ENCODE peak calls at places on chromosomes 12 and 14, in nine cellular contexts. X is GM23338; D is CD8-positive, alpha-beta T cell; K is HCEC 1CT; J is HEK293T; T is effector memory CD8-positive, alpha-beta T cell; Z is left lung; L is EL; N is naive B cell. A is an unnamed sample.

GRCh38 chr14:35741345-35742031 is 67.6 kb downstream of the RALGAPA1 start:
- DNase-seq in X (no peak), D (no peak), K (no peak), J (no peak), T (no peak), Z (no peak), L (no peak), N (no peak), A (no peak)

GRCh38 chr14:105015242-105015641 is 5.6 kb downstream of the CDCA4 start:
- DNase-seq in X (no peak), D (no peak), K (no peak), J (no peak), T (no peak), Z (no peak), L (no peak), N (no peak), A (no peak)

GRCh38 chr12:124321040-124321481 is 26.2 kb downstream of the RFLNA start:
- DNase-seq in X (peak; percentile 78), D (peak; percentile 24), K (peak; percentile 19), J (peak; percentile 70), T (peak; percentile 62), Z (peak; percentile 70), L (peak; percentile 65), N (peak; percentile 11), A (peak; percentile 67)

GRCh38 chr12:3225796-3226180 is 148.6 kb downstream of the TSPAN9 start:
- DNase-seq in X (no peak), D (no peak), K (no peak), J (no peak), T (no peak), Z (no peak), L (peak; percentile 18), N (no peak), A (no peak)

GRCh38 chr14:68956728-68957127 is 22.4 kb downstream of the ACTN1 start:
- DNase-seq in X (no peak), D (no peak), K (no peak), J (no peak), T (no peak), Z (no peak), L (peak; percentile 48), N (no peak), A (no peak)

GRCh38 chr14:65686761-65687160 is 274.2 kb downstream of the FUT8 start:
- DNase-seq in X (peak; percentile 69), D (no peak), K (no peak), J (no peak), T (no peak), Z (no peak), L (no peak), N (no peak), A (no peak)

GRCh38 chr12:110687770-110688169 is 1.1 kb downstream of the HVCN1 start:
- DNase-seq in X (no peak), D (no peak), K (no peak), J (no peak), T (no peak), Z (no peak), L (no peak), N (no peak), A (no peak)

GRCh38 chr12:47403681-47404080 is 302.1 kb downstream of the RPAP3 start:
- DNase-seq in X (no peak), D (no peak), K (no peak), J (no peak), T (no peak), Z (no peak), L (no peak), N (no peak), A (no peak)

GRCh38 chr12:52323001-52323400 is 1.8 kb upstream of the KRT83 start:
- DNase-seq in X (no peak), D (no peak), K (no peak), J (no peak), T (no peak), Z (no peak), L (no peak), N (no peak), A (no peak)

GRCh38 chr12:108724054-108724889 is 7.0 kb downstream of the CORO1C start:
- DNase-seq in X (no peak), D (no peak), K (peak; percentile 86), J (no peak), T (no peak), Z (peak; percentile 52), L (peak; percentile 83), N (peak; percentile 15), A (no peak)

GRCh38 chr12:18990866-18991265 is 138.7 kb upstream of the PLEKHA5 start:
- DNase-seq in X (no peak), D (no peak), K (no peak), J (no peak), T (no peak), Z (no peak), L (no peak), N (no peak), A (no peak)

GRCh38 chr12:130977046-130977758 is 23.5 kb downstream of the ADGRD1 start:
- DNase-seq in X (peak; percentile 34), D (no peak), K (no peak), J (no peak), T (no peak), Z (no peak), L (no peak), N (no peak), A (no peak)

GRCh38 chr14:28756896-28757570 is 9.6 kb upstream of the FOXG1 start:
- DNase-seq in X (peak; percentile 81), D (no peak), K (peak; percentile 81), J (no peak), T (no peak), Z (no peak), L (peak; percentile 48), N (no peak), A (peak; percentile 75)

GRCh38 chr14:53108292-53108937 is 44.7 kb downstream of the DDHD1 start:
- DNase-seq in X (no peak), D (no peak), K (no peak), J (no peak), T (no peak), Z (no peak), L (no peak), N (no peak), A (no peak)

GRCh38 chr14:71488703-71489141 is 443.5 kb upstream of the RGS6 start:
- DNase-seq in X (no peak), D (no peak), K (no peak), J (no peak), T (no peak), Z (no peak), L (no peak), N (no peak), A (no peak)

GRCh38 chr12:99259040-99259934 is 388.3 kb upstream of the GARIN6 start:
- DNase-seq in X (peak; percentile 21), D (no peak), K (no peak), J (no peak), T (no peak), Z (no peak), L (no peak), N (no peak), A (peak; percentile 3)

GRCh38 chr12:66199141-66199540 is 10.1 kb downstream of the IRAK3 start:
- DNase-seq in X (no peak), D (no peak), K (no peak), J (no peak), T (no peak), Z (no peak), L (no peak), N (no peak), A (peak; percentile 17)

GRCh38 chr12:121461048-121461447 is 61.1 kb downstream of the RNF34 start:
- DNase-seq in X (no peak), D (no peak), K (no peak), J (no peak), T (no peak), Z (no peak), L (no peak), N (no peak), A (no peak)

GRCh38 chr14:36820111-36820709 is 158.6 kb downstream of the PAX9 start:
- DNase-seq in X (no peak), D (no peak), K (peak; percentile 22), J (peak; percentile 39), T (no peak), Z (no peak), L (no peak), N (no peak), A (no peak)

GRCh38 chr14:86604546-86604945 is 1074.6 kb downstream of the FLRT2 start:
- DNase-seq in X (no peak), D (no peak), K (no peak), J (no peak), T (no peak), Z (no peak), L (peak; percentile 36), N (no peak), A (no peak)

GRCh38 chr12:39813776-39814175 is 194.2 kb upstream of the ABCD2 start:
- DNase-seq in X (no peak), D (no peak), K (no peak), J (no peak), T (no peak), Z (no peak), L (no peak), N (no peak), A (no peak)

GRCh38 chr12:117874842-117875434 is 93.9 kb downstream of the KSR2 start:
- DNase-seq in X (peak; percentile 90), D (peak; percentile 37), K (peak; percentile 46), J (peak; percentile 76), T (peak; percentile 42), Z (peak; percentile 59), L (peak; percentile 59), N (peak; percentile 36), A (peak; percentile 86)

GRCh38 chr14:63624701-63625100 is 17.0 kb downstream of the WDR89 start:
- DNase-seq in X (no peak), D (no peak), K (no peak), J (no peak), T (no peak), Z (no peak), L (no peak), N (no peak), A (no peak)

GRCh38 chr14:92930737-92931602 is 8.0 kb downstream of the CHGA start:
- DNase-seq in X (no peak), D (no peak), K (no peak), J (no peak), T (no peak), Z (no peak), L (no peak), N (no peak), A (no peak)

GRCh38 chr14:104650057-104650980 is 39.1 kb upstream of the INF2 start:
- DNase-seq in X (peak; percentile 91), D (peak; percentile 56), K (peak; percentile 20), J (peak; percentile 85), T (peak; percentile 65), Z (peak; percentile 27), L (peak; percentile 60), N (peak; percentile 76), A (peak; percentile 90)

A was measured in left kidney.